ENCODE peak calls at places on chromosomes 16 and 17, in five cellular contexts. I is cardiac muscle cell, J is foreskin keratinocyte, E is GM23338, Z is A549. V is an unnamed sample.

GRCh38 chr16:22635345-22635744 is 124.7 kb downstream of the NPIPB5 start:
- DNase-seq in I (no peak), J (no peak), E (peak), Z (no peak), V (no peak)

GRCh38 chr16:57784334-57784733 is 18.0 kb downstream of the KIFC3 start:
- DNase-seq in I (no peak), J (no peak), E (no peak), Z (no peak), V (no peak)

GRCh38 chr17:76744747-76745146 is 6.8 kb downstream of the MFSD11 start:
- DNase-seq in I (no peak), J (no peak), E (no peak), Z (no peak), V (no peak)

GRCh38 chr17:65604070-65604469 is 42.6 kb upstream of the AXIN2 start:
- DNase-seq in I (no peak), J (no peak), E (no peak), Z (no peak), V (no peak)

GRCh38 chr17:50594040-50594618 is 33.6 kb downstream of the CACNA1G start:
- DNase-seq in I (no peak), J (no peak), E (no peak), Z (no peak), V (no peak)

GRCh38 chr16:22206847-22207714 is 1.0 kb downstream of the EEF2K start:
- DNase-seq in I (peak), J (no peak), E (peak), Z (peak), V (peak)

GRCh38 chr17:59357219-59357699 is 25.8 kb downstream of the YPEL2 start:
- DNase-seq in I (peak), J (no peak), E (no peak), Z (no peak), V (no peak)

GRCh38 chr16:75108792-75109731 is 7.5 kb downstream of the LDHD start:
- DNase-seq in I (peak), J (peak), E (no peak), Z (peak), V (no peak)

GRCh38 chr17:41705271-41705991 is 6.7 kb upstream of the GAST start:
- DNase-seq in I (peak), J (no peak), E (peak), Z (no peak), V (no peak)

GRCh38 chr17:50471009-50471905 is 2.6 kb upstream of the CHAD start:
- DNase-seq in I (no peak), J (no peak), E (no peak), Z (no peak), V (no peak)

GRCh38 chr17:47742319-47743181 is 9.5 kb downstream of the TBX21 start:
- DNase-seq in I (peak), J (no peak), E (peak), Z (no peak), V (no peak)

GRCh38 chr17:7043544-7044268 is at the start of gene SLC16A11:
- DNase-seq in I (peak), J (no peak), E (peak), Z (no peak), V (no peak)

GRCh38 chr17:7133424-7133823 is 18.8 kb upstream of the ASGR2 start:
- DNase-seq in I (peak), J (no peak), E (peak), Z (peak), V (no peak)

GRCh38 chr16:80591071-80591935 is 50.5 kb downstream of the DYNLRB2 start:
- DNase-seq in I (no peak), J (no peak), E (no peak), Z (no peak), V (no peak)

GRCh38 chr16:30948956-30949654 is at the start of gene ORAI3:
- DNase-seq in I (peak), J (no peak), E (peak), Z (peak), V (no peak)

GRCh38 chr17:81128774-81129173 is 36.5 kb upstream of the PVALEF start:
- DNase-seq in I (no peak), J (no peak), E (no peak), Z (no peak), V (no peak)

GRCh38 chr16:73113326-73113720 is 65.4 kb upstream of the ZFHX3 start:
- DNase-seq in I (peak), J (peak), E (no peak), Z (no peak), V (no peak)

GRCh38 chr16:3459401-3460090 is 16.1 kb downstream of the NAA60 start:
- DNase-seq in I (no peak), J (no peak), E (peak), Z (no peak), V (no peak)

GRCh38 chr16:46688101-46688656 is 799 bp downstream of the VPS35 start:
- DNase-seq in I (peak), J (peak), E (no peak), Z (no peak), V (no peak)

GRCh38 chr16:405548-406506 is 4.1 kb downstream of the DECR2 start:
- DNase-seq in I (no peak), J (no peak), E (no peak), Z (no peak), V (no peak)

GRCh38 chr16:85041184-85041928 is 13.8 kb downstream of the KIAA0513 start:
- DNase-seq in I (no peak), J (no peak), E (no peak), Z (no peak), V (no peak)

GRCh38 chr17:36936455-36936934 is 780 bp upstream of the LHX1 start:
- DNase-seq in I (no peak), J (no peak), E (peak), Z (no peak), V (no peak)

GRCh38 chr16:50970221-50970620 is 180.8 kb downstream of the SALL1 start:
- DNase-seq in I (no peak), J (no peak), E (no peak), Z (no peak), V (no peak)

GRCh38 chr16:12327971-12328726 is 351.6 kb downstream of the SNX29 start:
- DNase-seq in I (no peak), J (no peak), E (no peak), Z (no peak), V (no peak)

GRCh38 chr17:80991645-80992076 is at the start of gene CHMP6:
- DNase-seq in I (peak), J (no peak), E (peak), Z (peak), V (peak)

GRCh38 chr17:16352303-16352837 is 899 bp downstream of the CENPV start:
- DNase-seq in I (peak), J (no peak), E (peak), Z (peak), V (no peak)

GRCh38 chr16:27769561-27770222 is 219.7 kb downstream of the KATNIP start:
- DNase-seq in I (peak), J (no peak), E (no peak), Z (no peak), V (no peak)

GRCh38 chr17:67753026-67753425 is 35.3 kb downstream of the NOL11 start:
- DNase-seq in I (no peak), J (no peak), E (peak), Z (no peak), V (no peak)

GRCh38 chr17:67750067-67750466 is 32.3 kb downstream of the NOL11 start:
- DNase-seq in I (no peak), J (no peak), E (no peak), Z (no peak), V (no peak)

GRCh38 chr17:67751101-67752074 is 33.7 kb downstream of the NOL11 start:
- DNase-seq in I (no peak), J (peak), E (peak), Z (no peak), V (no peak)

GRCh38 chr17:67759355-67760171 is 41.8 kb downstream of the NOL11 start:
- DNase-seq in I (peak), J (no peak), E (no peak), Z (no peak), V (no peak)

DNA sequence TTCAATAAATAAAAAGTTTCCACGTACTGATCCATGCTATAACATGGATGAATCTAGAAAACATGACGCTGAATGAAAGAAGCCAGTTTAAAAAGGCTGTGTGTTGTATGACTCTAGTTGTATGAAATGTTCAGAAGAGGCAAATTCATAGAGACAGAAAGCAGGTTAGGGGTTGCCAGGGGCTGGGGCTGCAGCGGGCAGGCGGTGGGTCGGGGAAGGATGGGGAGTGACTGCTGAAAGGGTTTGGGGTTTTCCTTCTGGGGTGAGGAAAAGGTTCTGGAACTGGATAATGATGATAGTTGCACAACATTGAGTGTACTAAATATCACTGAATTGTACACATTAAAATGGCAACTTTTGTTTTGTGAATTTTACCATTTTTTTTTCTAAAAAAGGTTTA is 36.3 kb downstream of the NOL11 start:
- DNase-seq in I (no peak), J (no peak), E (no peak), Z (no peak), V (no peak)
- TF ChIP-seq CTCF in I (no peak), J (no peak), E (no peak), Z (no peak), V (no peak)

DNA sequence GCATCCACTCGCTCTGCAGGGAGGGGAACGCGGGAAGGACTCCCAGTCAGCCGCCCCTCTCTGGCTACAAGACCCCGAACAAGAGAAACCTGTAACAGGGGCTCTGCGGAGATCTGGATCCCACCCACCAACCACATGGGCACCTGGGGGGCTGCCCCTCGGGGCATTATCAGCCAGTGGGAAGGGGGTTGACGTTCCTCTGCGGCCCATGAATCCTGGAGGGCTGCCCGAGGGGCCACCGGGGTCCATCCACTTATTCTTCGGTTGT is 1.8 kb upstream of the PCGF2 start:
- DNase-seq in I (no peak), J (no peak), E (no peak), Z (no peak), V (no peak)
- TF ChIP-seq CTCF in I (no peak), J (no peak), E (no peak), Z (no peak), V (no peak)

GRCh38 chr17:44565866-44566443 is 8.7 kb downstream of the FZD2 start:
- DNase-seq in I (no peak), J (no peak), E (peak), Z (no peak), V (no peak)
- TF ChIP-seq CTCF in I (peak), J (peak), E (peak), Z (peak), V (no peak)

DNA sequence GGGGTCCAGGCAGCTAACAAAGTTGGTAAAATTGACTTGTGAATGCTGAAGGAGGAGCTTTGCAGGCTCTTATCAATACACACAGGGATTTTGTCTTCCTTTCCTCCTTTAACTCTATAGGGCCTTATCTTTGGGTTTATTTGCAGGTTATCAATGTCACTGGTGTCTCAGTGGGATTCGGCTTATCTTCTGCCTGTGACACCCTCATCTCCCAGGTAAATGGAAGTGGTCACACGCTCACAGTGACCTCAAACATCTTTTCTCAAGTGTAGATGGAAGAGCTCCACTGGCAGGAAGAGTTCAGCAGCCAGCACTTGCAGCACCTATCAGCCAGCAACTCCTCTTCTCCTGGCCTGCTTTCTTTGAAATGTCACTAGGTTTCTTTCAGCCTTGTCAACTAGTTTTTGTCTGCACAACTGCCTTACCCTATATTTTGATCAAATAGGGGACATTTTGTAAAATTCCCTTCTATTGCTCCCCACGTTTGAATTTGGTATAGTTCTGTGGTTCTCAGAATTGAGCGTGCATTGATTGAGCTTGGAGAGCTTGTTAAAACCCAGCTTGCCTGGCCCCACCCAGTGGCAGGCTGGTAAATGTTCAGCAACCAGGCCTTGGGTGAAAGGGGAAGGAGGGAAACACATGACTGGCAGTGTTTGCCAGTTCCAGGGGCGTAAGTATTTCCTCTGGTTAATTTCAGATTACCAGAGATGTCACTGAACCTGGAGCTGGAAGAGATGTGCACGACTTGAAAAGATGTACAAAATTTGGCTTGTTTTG is 12.8 kb downstream of the SLC47A1 start:
- DNase-seq in I (no peak), J (no peak), E (peak), Z (no peak), V (no peak)
- TF ChIP-seq CTCF in I (no peak), J (peak), E (peak), Z (no peak), V (no peak)